ENCODE peak calls at places on chromosomes 13 and 19, in eight cellular contexts. C is hypothalamus; U is stimulated activated CD4-positive, alpha-beta T cell treated with anti-CD3 and anti-CD28 coated beads, Interleukin-2, amount 100 ng/mL, for 24 hours; I is posterior cingulate gyrus; H is amniotic stem cell; D is EH; M is SK-N-SH; W is amygdala. V is an unnamed sample.

GRCh38 chr13:44921478-44921877 is 67.8 kb downstream of the NUFIP1 start:
- DNase-seq in C (no peak), U (no peak), I (no peak), H (no peak), D (no peak), M (no peak), W (no peak), V (no peak)

GRCh38 chr19:810077-810855 is 11.5 kb downstream of the PLPPR3 start:
- DNase-seq in C (no peak), U (no peak), I (no peak), H (no peak), D (no peak), M (no peak), W (no peak), V (no peak)

GRCh38 chr19:55809381-55810058 is 22.3 kb downstream of the NLRP11 start:
- DNase-seq in C (no peak), U (peak; percentile 42), I (no peak), H (no peak), D (peak; percentile 61), M (peak; percentile 61), W (no peak), V (no peak)

GRCh38 chr13:43132228-43132627 is 108.8 kb downstream of the DNAJC15 start:
- DNase-seq in C (no peak), U (no peak), I (no peak), H (no peak), D (peak; percentile 37), M (no peak), W (no peak), V (no peak)

GRCh38 chr13:20400774-20401173 is 124.9 kb downstream of the CRYL1 start:
- DNase-seq in C (no peak), U (no peak), I (no peak), H (no peak), D (peak; percentile 51), M (no peak), W (no peak), V (no peak)

GRCh38 chr13:76925115-76925514 is 23.2 kb upstream of the ACOD1 start:
- DNase-seq in C (no peak), U (no peak), I (no peak), H (no peak), D (no peak), M (no peak), W (no peak), V (no peak)

GRCh38 chr19:5425260-5425659 is 30.0 kb upstream of the ZNRF4 start:
- DNase-seq in C (no peak), U (no peak), I (no peak), H (no peak), D (no peak), M (no peak), W (no peak), V (no peak)

GRCh38 chr13:74629985-74630384 is 495.8 kb upstream of the KLF12 start:
- DNase-seq in C (no peak), U (no peak), I (no peak), H (no peak), D (no peak), M (no peak), W (no peak), V (no peak)

GRCh38 chr13:79522583-79522982 is 41.6 kb downstream of the NDFIP2 start:
- DNase-seq in C (no peak), U (no peak), I (no peak), H (no peak), D (peak; percentile 62), M (no peak), W (no peak), V (no peak)

GRCh38 chr13:78323040-78323439 is 280.3 kb downstream of the POU4F1 start:
- DNase-seq in C (no peak), U (no peak), I (no peak), H (no peak), D (no peak), M (no peak), W (no peak), V (no peak)

GRCh38 chr19:7552781-7553180 is 17.3 kb downstream of the PNPLA6 start:
- DNase-seq in C (no peak), U (no peak), I (no peak), H (no peak), D (no peak), M (peak; percentile 15), W (no peak), V (no peak)

GRCh38 chr19:47729799-47730520 is 15.4 kb upstream of the NOP53 start:
- DNase-seq in C (no peak), U (peak; percentile 65), I (peak; percentile 44), H (no peak), D (no peak), M (peak; percentile 91), W (no peak), V (no peak)

GRCh38 chr13:36193151-36193855 is 21.1 kb downstream of the SOHLH2 start:
- DNase-seq in C (no peak), U (no peak), I (no peak), H (peak; percentile 65), D (peak; percentile 75), M (no peak), W (no peak), V (no peak)

GRCh38 chr13:99656843-99657506 is 155.7 kb downstream of the TM9SF2 start:
- DNase-seq in C (no peak), U (peak; percentile 30), I (no peak), H (no peak), D (no peak), M (no peak), W (no peak), V (no peak)

V was measured in CD8-positive, alpha-beta T cell.